ENCODE peak calls at places on chromosomes 3 and 15, in eight cellular contexts. M, O, G, J, U, Q, R and B are unnamed samples. For H3K4me1, the result is how much of the 10 kb centered on the place peaks cover.

GRCh38 chr3:8983026-8983425 is 19.8 kb upstream of the RAD18 start:
- DNase-seq in G (no peak), Q (no peak), J (no peak), M (no peak), R (no peak), U (no peak), O (no peak), B (no peak)

GRCh38 chr15:93913871-93914270 is 317.5 kb upstream of the MCTP2 start:
- DNase-seq in G (no peak), O (no peak), J (no peak), U (no peak), R (no peak), M (no peak), Q (no peak), B (no peak)

GRCh38 chr3:87167634-87168456 is 59.3 kb upstream of the CHMP2B start:
- DNase-seq in M (no peak), U (peak), O (no peak), J (peak), G (no peak), Q (peak), R (peak), B (peak)

GRCh38 chr3:32406481-32407408 is 15.1 kb downstream of the CMTM7 start:
- DNase-seq in U (no peak), R (no peak), Q (no peak), O (no peak), G (no peak), J (no peak), M (no peak), B (no peak)

GRCh38 chr3:28840976-28841376 is 439.9 kb upstream of the RBMS3 start:
- DNase-seq in J (no peak), U (no peak), G (no peak), O (no peak), Q (no peak), M (no peak), R (no peak), B (no peak)

GRCh38 chr3:32056559-32057290 is 49.7 kb upstream of the GPD1L start:
- DNase-seq in J (no peak), O (no peak), R (no peak), G (no peak), U (no peak), Q (no peak), M (no peak), B (no peak)

GRCh38 chr15:90001062-90001682 is at the start of gene ZNF710:
- DNase-seq in O (peak), U (peak), G (peak), M (peak), R (peak), Q (no peak), J (peak), B (peak)

GRCh38 chr3:46670891-46671427 is 22.5 kb downstream of the ALS2CL start:
- DNase-seq in J (no peak), M (peak), G (no peak), O (peak), R (peak), U (no peak), Q (no peak), B (peak)

GRCh38 chr15:86854186-86854585 is 774.5 kb downstream of the AGBL1 start:
- DNase-seq in G (no peak), U (no peak), Q (no peak), J (no peak), R (no peak), M (no peak), O (no peak), B (no peak)

GRCh38 chr3:42182555-42182954 is 83.4 kb downstream of the CCK start:
- DNase-seq in G (no peak), U (no peak), Q (no peak), M (no peak), O (no peak), J (no peak), R (no peak), B (no peak)

GRCh38 chr15:32042269-32042996 is 12.1 kb downstream of the CHRNA7 start:
- DNase-seq in G (no peak), Q (no peak), U (no peak), J (peak), O (no peak), M (no peak), R (no peak), B (no peak)

GRCh38 chr3:52346623-52347530 is 30.8 kb downstream of the DNAH1 start:
- DNase-seq in G (no peak), M (no peak), O (no peak), Q (no peak), U (no peak), R (peak), J (no peak), B (peak)

GRCh38 chr15:38961886-38962285 is 397.3 kb upstream of the RASGRP1 start:
- DNase-seq in O (no peak), M (no peak), G (no peak), U (no peak), R (no peak), Q (no peak), J (no peak), B (no peak)

GRCh38 chr3:20079621-20080020 is 39.4 kb downstream of the KAT2B start:
- DNase-seq in R (no peak), J (no peak), U (no peak), O (no peak), G (no peak), M (no peak), Q (no peak), B (no peak)

GRCh38 chr15:49831206-49831965 is 210.5 kb downstream of the DTWD1 start:
- DNase-seq in M (no peak), J (no peak), O (peak), R (peak), U (no peak), G (no peak), Q (no peak), B (peak)

GRCh38 chr15:72229076-72229946 is 1.7 kb downstream of the PKM start:
- DNase-seq in R (no peak), M (no peak), J (no peak), Q (no peak), U (no peak), G (no peak), O (no peak), B (no peak)

GRCh38 chr3:187212705-187213104 is 15.4 kb downstream of the RTP1 start:
- DNase-seq in M (no peak), G (no peak), R (no peak), O (no peak), U (peak), J (no peak), Q (no peak), B (no peak)
- H3K4me3 ChIP-seq in M (no peak), G (no peak), R (no peak), O (no peak), U (no peak), J (no peak), Q (no peak), B (no peak)

GRCh38 chr3:50163572-50163971 is 8.4 kb downstream of the SEMA3F start:
- DNase-seq in U (no peak), G (no peak), M (no peak), J (no peak), Q (no peak), O (peak), R (no peak), B (no peak)
- H3K4me1 ChIP-seq in U (under half), G (under half), M (half or more), J (half or more), Q (half or more), O (half or more), R (under half), B (under half)

GRCh38 chr15:60589728-60590127 is 110.8 kb upstream of the ICE2 start:
- DNase-seq in R (no peak), Q (no peak), O (no peak), J (no peak), M (no peak), G (no peak), U (no peak), B (no peak)

GRCh38 chr15:60590935-60591490 is 112.1 kb upstream of the ICE2 start:
- DNase-seq in R (peak), U (peak), J (peak), Q (peak), G (peak), M (peak), O (peak), B (peak)

GRCh38 chr15:60591491-60592385 is 112.8 kb upstream of the ICE2 start:
- DNase-seq in R (peak), O (peak), Q (no peak), M (peak), U (peak), J (peak), G (peak), B (peak)

GRCh38 chr15:60594071-60594470 is 115.1 kb upstream of the ICE2 start:
- DNase-seq in M (no peak), G (no peak), R (no peak), J (no peak), U (no peak), Q (no peak), O (no peak), B (no peak)

DNA sequence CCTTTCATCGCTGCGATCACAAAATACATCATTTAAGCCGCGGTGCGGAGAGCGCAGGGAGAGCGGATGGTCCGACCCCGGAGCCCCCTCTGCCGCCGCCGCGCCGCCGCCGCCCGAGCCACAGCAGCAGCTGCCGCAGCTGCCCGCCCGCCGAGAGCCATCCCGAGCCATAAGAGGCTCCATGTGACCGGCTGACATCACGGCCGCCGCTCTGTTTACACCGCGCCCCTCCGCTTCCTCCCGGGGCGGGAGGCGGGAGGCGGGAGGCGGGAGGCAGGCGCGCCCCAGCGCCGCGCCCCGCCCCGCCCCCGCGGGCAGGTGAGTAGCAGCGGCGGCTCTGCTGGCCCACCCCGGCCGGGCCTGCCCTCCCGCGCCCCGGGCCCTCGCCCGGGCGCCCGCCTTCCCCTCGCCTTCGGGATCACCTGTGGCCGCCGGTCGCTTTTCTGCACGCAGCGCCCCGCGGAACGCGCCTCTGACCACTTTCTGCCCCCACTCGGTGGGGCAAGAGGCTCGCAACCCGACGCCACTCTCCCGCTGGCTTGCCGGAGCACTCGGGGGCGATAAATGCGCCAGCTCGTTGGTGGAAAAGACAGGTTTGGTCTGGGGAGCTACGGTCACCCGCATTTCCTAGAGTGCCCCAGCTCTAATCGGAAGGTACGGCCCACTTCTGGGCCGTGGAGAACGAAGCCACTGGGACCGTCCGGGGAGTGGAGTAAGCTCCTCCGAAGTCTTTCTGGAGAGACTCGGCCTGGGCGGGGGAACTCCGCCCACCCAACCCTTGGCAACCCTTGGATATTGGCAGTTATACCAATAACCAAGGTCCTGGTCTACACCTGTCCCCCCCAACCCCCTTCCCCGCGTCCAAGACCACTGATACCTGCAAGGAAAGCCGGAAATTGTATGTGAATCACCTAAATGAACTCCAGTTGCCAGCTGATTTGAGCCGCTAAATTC is 113.7 kb upstream of the ICE2 start:
- DNase-seq in J (peak), M (peak), Q (peak), O (peak), U (peak), R (peak), G (peak), B (peak)
- TF ChIP-seq POLR2A in J (no peak), M (peak), Q (no peak), O (peak), U (no peak), R (peak), G (peak), B (peak)

GRCh38 chr3:148551767-148552260 is 145.9 kb upstream of the AGTR1 start:
- DNase-seq in J (no peak), G (no peak), U (no peak), O (no peak), Q (no peak), M (no peak), R (no peak), B (no peak)

GRCh38 chr3:148556664-148557063 is 141.0 kb upstream of the AGTR1 start:
- DNase-seq in M (no peak), R (no peak), J (no peak), U (no peak), O (no peak), G (no peak), Q (no peak), B (no peak)

GRCh38 chr3:148554367-148554766 is 143.3 kb upstream of the AGTR1 start:
- DNase-seq in U (peak), J (no peak), G (no peak), O (no peak), R (no peak), M (no peak), Q (no peak), B (no peak)
- H3K4me3 ChIP-seq in U (no peak), J (no peak), G (no peak), O (no peak), R (no peak), M (no peak), Q (no peak), B (no peak)

GRCh38 chr3:13013151-13013561 is 60.1 kb downstream of the IQSEC1 start:
- DNase-seq in G (peak), J (no peak), U (no peak), M (no peak), O (no peak), R (no peak), Q (no peak), B (no peak)

GRCh38 chr3:13011369-13012227 is 61.6 kb downstream of the IQSEC1 start:
- DNase-seq in J (no peak), G (peak), R (no peak), O (no peak), M (peak), Q (peak), U (peak), B (peak)

GRCh38 chr3:13010770-13011169 is 62.5 kb downstream of the IQSEC1 start:
- DNase-seq in O (no peak), G (no peak), U (no peak), M (no peak), R (no peak), J (no peak), Q (no peak), B (no peak)

GRCh38 chr3:13013595-13013993 is 59.6 kb downstream of the IQSEC1 start:
- DNase-seq in R (no peak), M (peak), J (no peak), Q (no peak), G (no peak), O (no peak), U (no peak), B (no peak)

GRCh38 chr3:13012228-13012691 is 61.0 kb downstream of the IQSEC1 start:
- DNase-seq in M (peak), J (no peak), R (peak), G (no peak), O (peak), U (peak), Q (no peak), B (peak)
- H3K4me1 ChIP-seq in M (under half), J (under half), R (under half), G (half or more), O (under half), U (under half), Q (under half), B (under half)

GRCh38 chr15:68618339-68619302 is 39.8 kb downstream of the CORO2B start:
- DNase-seq in U (peak), O (no peak), R (no peak), G (no peak), M (no peak), J (no peak), Q (no peak), B (no peak)

GRCh38 chr15:68623301-68623892 is 44.6 kb downstream of the CORO2B start:
- DNase-seq in Q (no peak), J (no peak), G (no peak), U (no peak), R (no peak), M (no peak), O (no peak), B (no peak)

GRCh38 chr15:68619303-68619698 is 40.5 kb downstream of the CORO2B start:
- DNase-seq in J (no peak), G (no peak), U (no peak), M (no peak), O (no peak), Q (no peak), R (no peak), B (no peak)

GRCh38 chr15:68621535-68621934 is 42.7 kb downstream of the CORO2B start:
- DNase-seq in M (no peak), G (no peak), U (no peak), O (no peak), R (no peak), Q (no peak), J (no peak), B (no peak)

GRCh38 chr15:68620721-68621528 is 42.1 kb downstream of the CORO2B start:
- DNase-seq in R (peak), O (peak), G (peak), Q (no peak), U (peak), J (no peak), M (peak), B (peak)
- TF ChIP-seq POLR2A in R (no peak), O (no peak), G (no peak), Q (no peak), U (no peak), J (no peak), M (no peak), B (no peak)